ENCODE peak calls at places on chromosomes 16 and 17, in five cellular contexts. T, R, S, N and U are unnamed samples.

GRCh38 chr17:73231363-73231762 is 30.3 kb downstream of the CPSF4L start:
- DNase-seq in T (peak), R (no peak), S (peak), N (peak), U (no peak)

GRCh38 chr16:81752225-81752875 is 26.7 kb upstream of the PLCG2 start:
- DNase-seq in T (peak), R (peak), S (no peak), N (no peak), U (no peak)

GRCh38 chr16:2529061-2529931 is 1.9 kb downstream of the CEMP1 start:
- DNase-seq in T (peak), R (no peak), S (no peak), N (no peak), U (no peak)

GRCh38 chr17:74530751-74531150 is 524 bp downstream of the CD300LB start:
- DNase-seq in T (no peak), R (no peak), S (no peak), N (no peak), U (no peak)

GRCh38 chr16:18931756-18932155 is 5.5 kb upstream of the SMG1 start:
- DNase-seq in T (peak), R (no peak), S (no peak), N (no peak), U (no peak)

GRCh38 chr16:46658925-46659324 is 30.1 kb downstream of the VPS35 start:
- DNase-seq in T (peak), R (peak), S (no peak), N (no peak), U (no peak)

GRCh38 chr16:57863434-57864160 is 61.3 kb upstream of the KIFC3 start:
- DNase-seq in T (no peak), R (no peak), S (peak), N (peak), U (peak)

GRCh38 chr16:81987706-81988105 is 23.6 kb downstream of the SDR42E1 start:
- DNase-seq in T (no peak), R (no peak), S (no peak), N (no peak), U (no peak)

GRCh38 chr16:22898874-22899348 is 84.9 kb downstream of the HS3ST2 start:
- DNase-seq in T (peak), R (peak), S (peak), N (peak), U (peak)